ENCODE peak calls at places on chromosomes 11 and 22, in seven cellular contexts. A is T47D; N is HT-29; R is A172; T is stimulated activated naive CD4-positive, alpha-beta T cell; K is effector memory CD8-positive, alpha-beta T cell; Y is HFF-Myc. X is an unnamed sample.
A peak's percentile ranks its signal among the peaks of the same experiment; 100 is the strongest.

GRCh38 chr22:41951898-41952474 is at the start of gene SMIM45:
- DNase-seq in R (no peak), N (no peak), K (no peak), Y (no peak), A (no peak), T (no peak), X (no peak)

GRCh38 chr11:102306048-102306575 is 11.2 kb upstream of the BIRC3 start:
- DNase-seq in R (peak; percentile 62), T (no peak), K (no peak), Y (no peak), A (no peak), N (peak; percentile 86), X (no peak)

GRCh38 chr11:120180571-120181445 is 30.0 kb upstream of the OAF start:
- DNase-seq in Y (no peak), N (no peak), A (no peak), T (no peak), R (peak; percentile 35), K (no peak), X (no peak)

GRCh38 chr22:36368359-36368983 is 19.3 kb downstream of the MYH9 start:
- DNase-seq in K (no peak), N (peak; percentile 54), R (peak; percentile 85), A (no peak), T (no peak), Y (peak; percentile 67), X (no peak)

GRCh38 chr22:26586556-26587325 is 3.2 kb downstream of the TPST2 start:
- DNase-seq in Y (no peak), T (no peak), K (no peak), A (no peak), R (no peak), N (no peak), X (peak; percentile 75)

GRCh38 chr22:29606320-29606719 is 2.9 kb downstream of the NF2 start:
- DNase-seq in Y (no peak), A (no peak), N (no peak), R (no peak), K (no peak), T (no peak), X (no peak)

GRCh38 chr22:20533879-20534265 is 26.5 kb downstream of the MED15 start:
- DNase-seq in N (no peak), K (no peak), Y (no peak), T (no peak), A (no peak), R (no peak), X (no peak)

GRCh38 chr22:41030891-41031290 is 61.5 kb upstream of the EP300 start:
- DNase-seq in Y (no peak), R (peak; percentile 69), T (no peak), K (no peak), N (no peak), A (no peak), X (no peak)

GRCh38 chr11:44572884-44573283 is 7.4 kb downstream of the CD82 start:
- DNase-seq in A (peak; percentile 42), Y (no peak), K (no peak), T (no peak), R (no peak), N (no peak), X (no peak)

GRCh38 chr11:12280838-12281565 is 96.4 kb upstream of the PARVA start:
- DNase-seq in K (no peak), T (no peak), R (no peak), A (no peak), Y (no peak), N (no peak), X (no peak)

GRCh38 chr11:92969293-92969633 is 188 bp upstream of the MTNR1B start:
- DNase-seq in N (no peak), K (no peak), T (no peak), Y (no peak), R (no peak), A (no peak), X (no peak)

GRCh38 chr11:113683481-113684046 is 22.5 kb downstream of the TMPRSS5 start:
- DNase-seq in A (no peak), K (no peak), R (no peak), Y (no peak), N (no peak), T (no peak), X (no peak)

GRCh38 chr11:19936461-19936860 is 223.8 kb downstream of the DBX1 start:
- DNase-seq in R (no peak), Y (no peak), N (no peak), T (no peak), K (no peak), A (no peak), X (no peak)

X was measured in glomerular endothelial cell.